ENCODE peak calls at places on chromosomes 13 and 19, in six cellular contexts. One of them, this sample, is unnamed.

GRCh38 chr19:31303262-31303815 is 45.9 kb downstream of the TSHZ3 start:
- DNase-seq in H9: no peak
- DNase-seq in IMR-90: no peak
- DNase-seq in neuronal stem cell: no peak
- DNase-seq in mesenchymal stem cell: no peak
- DNase-seq in H1: no peak
- DNase-seq in this sample: no peak

GRCh38 chr19:42330521-42330835 is 5.0 kb downstream of the MEGF8 start:
- DNase-seq in H9: no peak
- DNase-seq in IMR-90: no peak
- DNase-seq in neuronal stem cell: no peak
- DNase-seq in mesenchymal stem cell: no peak
- DNase-seq in H1: no peak
- DNase-seq in this sample: no peak

GRCh38 chr13:30125422-30126073 is 181.8 kb downstream of the KATNAL1 start:
- DNase-seq in H9: no peak
- DNase-seq in IMR-90: peak; percentile 94
- DNase-seq in neuronal stem cell: no peak
- DNase-seq in mesenchymal stem cell: peak; percentile 91
- DNase-seq in H1: no peak
- DNase-seq in this sample: no peak

GRCh38 chr19:48403606-48404005 is 10.1 kb downstream of the GRIN2D start:
- DNase-seq in H9: peak; percentile 86
- DNase-seq in IMR-90: peak; percentile 71
- DNase-seq in neuronal stem cell: no peak
- DNase-seq in mesenchymal stem cell: peak; percentile 76
- DNase-seq in H1: peak; percentile 61
- DNase-seq in this sample: no peak

GRCh38 chr13:38265135-38265497 is 84.5 kb upstream of the UFM1 start:
- DNase-seq in H9: no peak
- DNase-seq in IMR-90: no peak
- DNase-seq in neuronal stem cell: no peak
- DNase-seq in mesenchymal stem cell: no peak
- DNase-seq in H1: no peak
- DNase-seq in this sample: no peak

GRCh38 chr13:46756977-46757376 is 40.0 kb downstream of the ESD start:
- DNase-seq in H9: no peak
- DNase-seq in IMR-90: peak; percentile 48
- DNase-seq in neuronal stem cell: no peak
- DNase-seq in mesenchymal stem cell: peak; percentile 70
- DNase-seq in H1: no peak
- DNase-seq in this sample: peak; percentile 13

GRCh38 chr19:51726049-51726448 is 2.3 kb upstream of the HAS1 start:
- DNase-seq in H9: peak; percentile 72
- DNase-seq in IMR-90: peak; percentile 41
- DNase-seq in neuronal stem cell: no peak
- DNase-seq in mesenchymal stem cell: no peak
- DNase-seq in H1: no peak
- DNase-seq in this sample: no peak

GRCh38 chr19:345320-345879 is 804 bp upstream of the MIER2 start:
- DNase-seq in H9: no peak
- DNase-seq in IMR-90: no peak
- DNase-seq in neuronal stem cell: no peak
- DNase-seq in mesenchymal stem cell: no peak
- DNase-seq in H1: no peak
- DNase-seq in this sample: no peak

GRCh38 chr13:25217023-25217909 is 45.2 kb upstream of the AMER2 start:
- DNase-seq in H9: no peak
- DNase-seq in IMR-90: peak; percentile 70
- DNase-seq in neuronal stem cell: no peak
- DNase-seq in mesenchymal stem cell: peak; percentile 31
- DNase-seq in H1: no peak
- DNase-seq in this sample: peak; percentile 57

GRCh38 chr19:54160182-54160811 is 776 bp upstream of the LENG1 start:
- DNase-seq in H9: no peak
- DNase-seq in IMR-90: peak; percentile 57
- DNase-seq in neuronal stem cell: no peak
- DNase-seq in mesenchymal stem cell: peak; percentile 71
- DNase-seq in H1: peak; percentile 58
- DNase-seq in this sample: no peak

GRCh38 chr19:45523642-45524256 is 16.5 kb downstream of the VASP start:
- DNase-seq in H9: peak; percentile 92
- DNase-seq in IMR-90: peak; percentile 80
- DNase-seq in neuronal stem cell: peak; percentile 87
- DNase-seq in mesenchymal stem cell: peak; percentile 88
- DNase-seq in H1: peak; percentile 88
- DNase-seq in this sample: peak; percentile 71

GRCh38 chr19:35041548-35042055 is at the start of gene HPN:
- DNase-seq in H9: peak; percentile 96
- DNase-seq in IMR-90: no peak
- DNase-seq in neuronal stem cell: no peak
- DNase-seq in mesenchymal stem cell: no peak
- DNase-seq in H1: peak; percentile 86
- DNase-seq in this sample: no peak

GRCh38 chr19:2255982-2256685 is at the start of gene JSRP1:
- DNase-seq in H9: no peak
- DNase-seq in IMR-90: no peak
- DNase-seq in neuronal stem cell: no peak
- DNase-seq in mesenchymal stem cell: no peak
- DNase-seq in H1: no peak
- DNase-seq in this sample: no peak

GRCh38 chr19:11446271-11446651 is 10.8 kb downstream of the PRKCSH start:
- DNase-seq in H9: peak; percentile 33
- DNase-seq in IMR-90: no peak
- DNase-seq in neuronal stem cell: no peak
- DNase-seq in mesenchymal stem cell: no peak
- DNase-seq in H1: peak; percentile 48
- DNase-seq in this sample: no peak

DNA sequence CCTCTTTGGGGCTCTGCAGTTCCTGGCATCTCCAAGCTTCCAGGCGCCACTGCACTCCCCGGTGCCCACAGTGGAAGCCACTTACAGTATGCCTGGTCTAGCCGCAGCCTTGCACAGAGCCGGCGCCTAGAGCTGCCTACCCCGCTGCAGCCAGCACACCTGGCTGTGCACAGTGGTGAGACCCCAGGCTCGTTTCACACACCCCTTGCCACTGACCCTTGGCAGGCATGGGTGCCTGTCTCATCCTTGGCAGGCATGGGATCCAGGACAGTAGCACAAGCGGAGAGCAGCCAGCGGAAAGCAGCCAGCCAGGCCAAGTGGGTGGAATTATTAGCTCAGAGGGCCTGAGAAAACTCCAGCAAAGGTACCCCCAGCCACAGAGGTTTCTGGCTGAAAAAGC is 86.0 kb downstream of the SERP2 start:
- DNase-seq in H9: no peak
- DNase-seq in IMR-90: no peak
- DNase-seq in neuronal stem cell: no peak
- DNase-seq in mesenchymal stem cell: no peak
- DNase-seq in H1: no peak
- DNase-seq in this sample: no peak
- H2BK5ac ChIP-seq in H9: no peak overlapping the region
- H2BK5ac ChIP-seq in IMR-90: no peak overlapping the region
- H2BK5ac ChIP-seq in neuronal stem cell: no peak overlapping the region
- H2BK5ac ChIP-seq in mesenchymal stem cell: no peak overlapping the region
- H2BK5ac ChIP-seq in H1: no peak overlapping the region
- H2BK5ac ChIP-seq in this sample: no peak overlapping the region

DNA sequence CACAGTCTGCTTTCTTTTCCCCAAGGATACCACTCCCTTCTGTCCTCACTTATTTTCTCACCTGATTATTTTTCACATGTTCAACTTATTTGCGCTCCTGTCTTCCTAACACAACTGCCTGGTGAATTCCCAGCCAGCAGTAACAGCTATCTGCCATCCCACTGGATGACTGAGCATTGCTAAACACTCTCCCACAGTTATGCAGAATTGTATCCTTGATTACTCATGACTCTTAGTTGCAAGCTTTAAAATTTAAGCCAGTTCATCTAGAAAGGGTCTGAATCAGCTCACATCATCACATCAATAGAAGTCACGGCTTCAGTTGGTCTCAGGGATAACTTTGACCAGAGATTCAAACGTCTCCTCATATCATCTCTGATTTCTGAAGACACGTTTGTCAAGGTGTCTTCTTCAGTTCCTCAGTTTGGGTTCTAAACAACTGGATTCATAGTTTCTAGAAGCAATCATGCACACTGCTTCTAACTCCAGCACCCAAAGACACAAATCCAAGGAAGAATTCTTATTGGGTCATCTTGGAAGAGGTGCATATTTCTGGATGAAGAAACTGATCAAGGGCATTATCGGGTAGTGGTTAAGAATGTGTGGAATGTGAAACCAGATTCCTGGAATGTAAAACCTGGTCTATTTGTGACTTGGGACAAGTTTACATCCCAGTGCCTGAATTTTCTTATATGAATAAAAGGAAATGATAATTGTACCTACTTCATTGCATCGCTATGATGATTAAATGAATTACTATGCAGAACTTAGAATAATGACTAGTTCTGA is 13.9 kb upstream of the DACH1 start:
- DNase-seq in H9: no peak
- DNase-seq in IMR-90: no peak
- DNase-seq in neuronal stem cell: no peak
- DNase-seq in mesenchymal stem cell: peak; percentile 71
- DNase-seq in H1: no peak
- DNase-seq in this sample: peak; percentile 5
- H4K91ac ChIP-seq in H9: no peak overlapping the region
- H4K91ac ChIP-seq in IMR-90: no peak overlapping the region
- H4K91ac ChIP-seq in neuronal stem cell: no peak overlapping the region
- H4K91ac ChIP-seq in mesenchymal stem cell: no peak overlapping the region
- H4K91ac ChIP-seq in H1: no peak overlapping the region
- H4K91ac ChIP-seq in this sample: no peak overlapping the region

DNA sequence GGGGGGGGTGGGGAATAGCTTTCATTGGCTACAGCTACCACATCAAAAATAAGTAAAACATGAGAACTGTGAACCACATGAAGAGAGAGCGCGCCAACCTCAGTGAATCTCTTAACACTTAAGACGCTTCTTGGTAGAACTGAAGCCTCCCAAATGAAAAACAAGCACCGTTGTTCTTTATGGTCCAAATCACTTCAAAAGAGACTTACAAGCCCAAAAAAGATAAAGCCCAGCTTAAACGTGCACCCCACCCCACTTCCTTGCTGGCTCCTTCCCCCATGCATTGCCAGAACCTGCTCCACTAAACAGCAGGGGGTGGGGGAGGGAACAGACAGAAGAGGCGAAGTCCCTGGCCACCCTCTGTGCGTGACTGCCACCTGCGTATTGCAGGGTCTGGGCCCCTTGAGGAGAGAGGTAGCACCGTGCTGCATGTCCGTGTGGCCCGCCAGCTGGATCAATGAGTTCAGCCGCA is 479.1 kb downstream of the FOXO1 start:
- DNase-seq in H9: peak; percentile 38
- DNase-seq in IMR-90: no peak
- DNase-seq in neuronal stem cell: no peak
- DNase-seq in mesenchymal stem cell: no peak
- DNase-seq in H1: no peak
- DNase-seq in this sample: no peak
- H2BK5ac ChIP-seq in H9: no peak overlapping the region
- H2BK5ac ChIP-seq in IMR-90: no peak overlapping the region
- H2BK5ac ChIP-seq in neuronal stem cell: no peak overlapping the region
- H2BK5ac ChIP-seq in mesenchymal stem cell: no peak overlapping the region
- H2BK5ac ChIP-seq in H1: no peak overlapping the region
- H2BK5ac ChIP-seq in this sample: no peak overlapping the region

GRCh38 chr19:40238775-40239174 is 12.3 kb upstream of the CCNP start:
- DNase-seq in H9: no peak
- DNase-seq in IMR-90: no peak
- DNase-seq in neuronal stem cell: no peak
- DNase-seq in mesenchymal stem cell: no peak
- DNase-seq in H1: no peak
- DNase-seq in this sample: no peak
- H4K91ac ChIP-seq in H9: no peak overlapping the region
- H4K91ac ChIP-seq in IMR-90: no peak overlapping the region
- H4K91ac ChIP-seq in neuronal stem cell: no peak overlapping the region
- H4K91ac ChIP-seq in mesenchymal stem cell: no peak overlapping the region
- H4K91ac ChIP-seq in H1: no peak overlapping the region
- H4K91ac ChIP-seq in this sample: no peak overlapping the region